ENCODE peak calls at places on chromosomes 12 and 14, in six cellular contexts. One of them, this sample, is unnamed.

GRCh38 chr12:127770123-127770522 is 496.8 kb upstream of the TMEM132C start:
- DNase-seq in transverse colon: no peak
- DNase-seq in ovary: no peak
- DNase-seq in A549: no peak
- DNase-seq in stomach: no peak
- DNase-seq in K562: no peak
- DNase-seq in this sample: no peak

GRCh38 chr14:30737916-30738315 is 115.8 kb downstream of the SCFD1 start:
- DNase-seq in K562: no peak
- DNase-seq in A549: no peak
- DNase-seq in stomach: no peak
- DNase-seq in transverse colon: no peak
- DNase-seq in ovary: no peak
- DNase-seq in this sample: no peak

GRCh38 chr12:98754095-98754494 is 109.0 kb downstream of the APAF1 start:
- DNase-seq in ovary: no peak
- DNase-seq in stomach: no peak
- DNase-seq in transverse colon: no peak
- DNase-seq in K562: peak
- DNase-seq in A549: peak
- DNase-seq in this sample: no peak

GRCh38 chr12:39033789-39034188 is 128.4 kb upstream of the CPNE8 start:
- DNase-seq in K562: no peak
- DNase-seq in transverse colon: no peak
- DNase-seq in A549: no peak
- DNase-seq in stomach: no peak
- DNase-seq in ovary: no peak
- DNase-seq in this sample: no peak

GRCh38 chr12:124607681-124608425 is 40.4 kb upstream of the NCOR2 start:
- DNase-seq in K562: no peak
- DNase-seq in A549: no peak
- DNase-seq in transverse colon: no peak
- DNase-seq in stomach: no peak
- DNase-seq in ovary: no peak
- DNase-seq in this sample: no peak

GRCh38 chr14:91154851-91155625 is 41.2 kb downstream of the DGLUCY start:
- DNase-seq in A549: no peak
- DNase-seq in ovary: no peak
- DNase-seq in stomach: peak
- DNase-seq in K562: peak
- DNase-seq in transverse colon: peak
- DNase-seq in this sample: peak

GRCh38 chr12:54187075-54187474 is 1.7 kb downstream of the SMUG1 start:
- DNase-seq in stomach: no peak
- DNase-seq in A549: no peak
- DNase-seq in K562: no peak
- DNase-seq in ovary: no peak
- DNase-seq in transverse colon: no peak
- DNase-seq in this sample: no peak

GRCh38 chr14:27730204-27730603 is 1036.4 kb upstream of the FOXG1 start:
- DNase-seq in A549: no peak
- DNase-seq in ovary: no peak
- DNase-seq in stomach: no peak
- DNase-seq in K562: no peak
- DNase-seq in transverse colon: no peak
- DNase-seq in this sample: no peak

GRCh38 chr12:65623507-65623906 is 200.8 kb upstream of the HMGA2 start:
- DNase-seq in K562: no peak
- DNase-seq in A549: no peak
- DNase-seq in transverse colon: no peak
- DNase-seq in ovary: no peak
- DNase-seq in stomach: no peak
- DNase-seq in this sample: no peak

GRCh38 chr12:95836630-95837239 is 22.0 kb upstream of the SNRPF start:
- DNase-seq in ovary: no peak
- DNase-seq in A549: peak
- DNase-seq in transverse colon: no peak
- DNase-seq in stomach: no peak
- DNase-seq in K562: no peak
- DNase-seq in this sample: no peak

GRCh38 chr14:102893452-102893851 is 29.0 kb upstream of the AMN start:
- DNase-seq in stomach: peak
- DNase-seq in K562: no peak
- DNase-seq in transverse colon: peak
- DNase-seq in ovary: no peak
- DNase-seq in A549: no peak
- DNase-seq in this sample: peak

GRCh38 chr12:92064420-92064819 is 81.2 kb downstream of the BTG1 start:
- DNase-seq in ovary: no peak
- DNase-seq in transverse colon: no peak
- DNase-seq in stomach: no peak
- DNase-seq in A549: no peak
- DNase-seq in K562: no peak
- DNase-seq in this sample: no peak

GRCh38 chr14:100386121-100386520 is 63.0 kb downstream of the SLC25A47 start:
- DNase-seq in A549: no peak
- DNase-seq in K562: no peak
- DNase-seq in stomach: no peak
- DNase-seq in ovary: no peak
- DNase-seq in transverse colon: no peak
- DNase-seq in this sample: no peak

GRCh38 chr14:89915114-89915878 is 39.2 kb downstream of the EFCAB11 start:
- DNase-seq in A549: peak
- DNase-seq in ovary: peak
- DNase-seq in transverse colon: peak
- DNase-seq in stomach: peak
- DNase-seq in K562: peak
- DNase-seq in this sample: peak

GRCh38 chr14:76376001-76376404 is at the start of gene ESRRB:
- DNase-seq in ovary: no peak
- DNase-seq in K562: no peak
- DNase-seq in stomach: no peak
- DNase-seq in transverse colon: no peak
- DNase-seq in A549: peak
- DNase-seq in this sample: no peak

GRCh38 chr12:92582466-92582865 is 120.3 kb upstream of the PLEKHG7 start:
- DNase-seq in A549: no peak
- DNase-seq in ovary: no peak
- DNase-seq in transverse colon: no peak
- DNase-seq in stomach: no peak
- DNase-seq in K562: no peak
- DNase-seq in this sample: no peak

GRCh38 chr12:110928700-110929099 is 8.3 kb upstream of the MYL2 start:
- DNase-seq in stomach: no peak
- DNase-seq in ovary: no peak
- DNase-seq in transverse colon: no peak
- DNase-seq in K562: no peak
- DNase-seq in A549: no peak
- DNase-seq in this sample: no peak

GRCh38 chr12:63869656-63870055 is 25.2 kb downstream of the SRGAP1 start:
- DNase-seq in K562: no peak
- DNase-seq in ovary: no peak
- DNase-seq in A549: no peak
- DNase-seq in transverse colon: no peak
- DNase-seq in stomach: no peak
- DNase-seq in this sample: no peak

GRCh38 chr12:27549801-27550652 is 26.0 kb downstream of the PPFIBP1 start:
- DNase-seq in stomach: peak
- DNase-seq in transverse colon: peak
- DNase-seq in A549: peak
- DNase-seq in ovary: peak
- DNase-seq in K562: peak
- DNase-seq in this sample: peak

DNA sequence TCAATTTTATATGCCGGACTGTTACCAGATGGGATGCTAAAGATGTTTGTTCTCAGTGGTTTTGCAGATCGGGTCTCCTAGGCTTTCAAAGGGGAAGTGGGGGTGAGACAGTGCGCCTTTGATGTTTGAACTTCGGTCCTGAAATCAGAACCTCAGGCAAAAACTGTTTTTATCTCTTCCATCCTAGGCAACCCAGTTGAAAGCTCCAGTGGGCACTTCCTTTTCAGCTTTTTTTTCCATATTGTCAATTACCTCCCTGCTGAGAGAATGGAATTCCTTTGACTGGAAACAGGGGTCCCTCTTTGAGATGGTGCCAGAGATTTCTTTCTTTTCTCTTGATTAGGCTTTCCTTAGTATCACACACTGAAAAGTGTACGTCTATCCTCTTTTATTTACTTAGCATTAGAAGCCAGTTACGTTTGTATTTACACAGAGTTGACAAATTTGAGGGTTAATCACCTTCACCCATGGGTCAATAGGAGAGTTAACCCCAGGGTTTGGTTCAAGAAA is 40.0 kb downstream of the NUAK1 start:
- DNase-seq in K562: no peak
- DNase-seq in stomach: no peak
- DNase-seq in ovary: no peak
- DNase-seq in transverse colon: no peak
- DNase-seq in A549: no peak
- DNase-seq in this sample: no peak
- H3K27ac ChIP-seq in K562: no peak
- H3K27ac ChIP-seq in stomach: no peak
- H3K27ac ChIP-seq in ovary: no peak
- H3K27ac ChIP-seq in transverse colon: no peak
- H3K27ac ChIP-seq in A549: peak
- H3K27ac ChIP-seq in this sample: no peak

DNA sequence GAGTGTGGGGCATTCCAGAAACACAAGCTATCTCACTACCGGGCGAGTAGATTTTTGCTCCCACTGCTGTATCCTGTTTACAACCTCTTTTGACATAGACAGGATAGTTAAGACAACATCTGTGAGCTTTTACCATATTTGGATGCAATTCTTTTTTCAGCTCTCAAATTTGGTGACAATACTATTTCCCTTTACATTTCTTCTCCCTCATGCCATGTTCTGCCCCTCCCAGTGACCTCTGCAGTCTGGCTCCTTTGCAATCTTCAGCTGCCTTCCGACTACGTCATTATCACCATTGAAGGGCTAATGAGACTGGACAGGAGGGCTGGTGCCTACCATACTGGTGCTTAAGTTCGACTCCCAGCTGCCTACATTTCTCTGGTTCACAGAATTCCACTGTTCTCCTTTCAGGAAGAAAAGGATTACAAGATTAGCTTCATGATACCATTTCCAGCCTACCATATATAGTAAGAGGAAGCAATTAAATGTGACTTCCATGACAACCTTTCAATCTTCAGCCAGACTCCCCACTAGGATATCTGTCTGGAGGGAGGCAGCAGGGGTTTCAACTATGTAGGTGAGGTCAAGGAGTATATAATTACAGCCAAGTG is 251.6 kb downstream of the PHLDA1 start:
- DNase-seq in K562: no peak
- DNase-seq in transverse colon: no peak
- DNase-seq in ovary: no peak
- DNase-seq in A549: no peak
- DNase-seq in stomach: no peak
- DNase-seq in this sample: no peak
- TF ChIP-seq EP300 in K562: no peak
- TF ChIP-seq EP300 in transverse colon: no peak
- TF ChIP-seq EP300 in ovary: no peak
- TF ChIP-seq EP300 in A549: no peak
- TF ChIP-seq EP300 in stomach: no peak
- TF ChIP-seq EP300 in this sample: no peak

GRCh38 chr12:116393859-116394650 is 116.6 kb upstream of the MED13L start:
- DNase-seq in A549: no peak
- DNase-seq in K562: no peak
- DNase-seq in transverse colon: no peak
- DNase-seq in stomach: no peak
- DNase-seq in ovary: no peak
- DNase-seq in this sample: no peak

GRCh38 chr12:116390656-116391335 is 113.3 kb upstream of the MED13L start:
- DNase-seq in K562: no peak
- DNase-seq in A549: no peak
- DNase-seq in ovary: no peak
- DNase-seq in transverse colon: no peak
- DNase-seq in stomach: peak
- DNase-seq in this sample: no peak

GRCh38 chr12:116391501-116391900 is 114.0 kb upstream of the MED13L start:
- DNase-seq in K562: no peak
- DNase-seq in transverse colon: no peak
- DNase-seq in A549: no peak
- DNase-seq in ovary: no peak
- DNase-seq in stomach: no peak
- DNase-seq in this sample: no peak

GRCh38 chr12:116389990-116390655 is 112.6 kb upstream of the MED13L start:
- DNase-seq in stomach: no peak
- DNase-seq in K562: no peak
- DNase-seq in A549: peak
- DNase-seq in transverse colon: no peak
- DNase-seq in ovary: no peak
- DNase-seq in this sample: no peak

DNA sequence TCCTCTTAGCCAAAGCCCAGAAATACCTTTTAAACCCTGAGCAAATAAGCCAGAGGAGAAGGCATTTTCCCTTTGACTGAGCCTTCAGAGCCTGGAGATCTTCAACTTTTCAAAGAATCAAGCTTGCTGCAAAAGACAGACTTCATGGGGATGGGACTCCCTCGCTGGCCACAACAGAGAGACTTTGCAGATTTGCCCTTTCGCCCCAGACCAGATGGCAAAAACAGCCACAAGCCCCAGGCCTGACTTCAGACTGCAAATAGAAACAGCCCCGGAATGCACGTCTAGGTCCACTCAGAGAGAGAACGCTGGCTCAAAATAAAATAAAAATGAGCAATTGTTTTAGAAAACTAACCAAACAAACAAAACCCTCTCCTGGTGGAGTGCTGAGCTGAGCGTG is 114.6 kb upstream of the MED13L start:
- DNase-seq in transverse colon: no peak
- DNase-seq in stomach: no peak
- DNase-seq in K562: no peak
- DNase-seq in ovary: no peak
- DNase-seq in A549: no peak
- DNase-seq in this sample: no peak
- TF ChIP-seq POLR2A in transverse colon: no peak
- TF ChIP-seq POLR2A in stomach: no peak
- TF ChIP-seq POLR2A in K562: no peak
- TF ChIP-seq POLR2A in ovary: no peak
- TF ChIP-seq POLR2A in A549: no peak
- TF ChIP-seq POLR2A in this sample: no peak

GRCh38 chr14:95497561-95498011 is 18.9 kb downstream of the SYNE3 start:
- DNase-seq in ovary: no peak
- DNase-seq in K562: no peak
- DNase-seq in transverse colon: no peak
- DNase-seq in A549: no peak
- DNase-seq in stomach: no peak
- DNase-seq in this sample: no peak

GRCh38 chr14:95495093-95495492 is 21.4 kb downstream of the SYNE3 start:
- DNase-seq in stomach: no peak
- DNase-seq in A549: no peak
- DNase-seq in K562: no peak
- DNase-seq in ovary: no peak
- DNase-seq in transverse colon: no peak
- DNase-seq in this sample: no peak

GRCh38 chr14:95495538-95496025 is 20.9 kb downstream of the SYNE3 start:
- DNase-seq in stomach: no peak
- DNase-seq in A549: no peak
- DNase-seq in transverse colon: peak
- DNase-seq in ovary: no peak
- DNase-seq in K562: no peak
- DNase-seq in this sample: no peak

GRCh38 chr14:95496111-95496681 is 20.3 kb downstream of the SYNE3 start:
- DNase-seq in A549: no peak
- DNase-seq in K562: no peak
- DNase-seq in ovary: no peak
- DNase-seq in transverse colon: no peak
- DNase-seq in stomach: no peak
- DNase-seq in this sample: no peak

GRCh38 chr14:95496690-95497241 is 19.7 kb downstream of the SYNE3 start:
- DNase-seq in stomach: no peak
- DNase-seq in ovary: peak
- DNase-seq in K562: no peak
- DNase-seq in A549: no peak
- DNase-seq in transverse colon: no peak
- DNase-seq in this sample: no peak
- H3K27ac ChIP-seq in stomach: peak
- H3K27ac ChIP-seq in ovary: peak
- H3K27ac ChIP-seq in K562: no peak
- H3K27ac ChIP-seq in A549: no peak
- H3K27ac ChIP-seq in transverse colon: peak
- H3K27ac ChIP-seq in this sample: peak